ENCODE peak calls at places on chromosomes 16 and 17, in nine cellular contexts. H is ELF-1; N is foreskin keratinocyte; W is naive thymus-derived CD8-positive, alpha-beta T cell; F is epithelial cell of esophagus; S is neural crest cell; B is ACHN; P is heart left ventricle; L is stimulated activated CD4-positive, alpha-beta T cell treated with anti-CD3 and anti-CD28 coated beads, Interleukin-1b, Interleukin-23, amount 100 ng/mL, for 24 hours. O is an unnamed sample.

GRCh38 chr17:71830916-71831315 is 289.9 kb upstream of the SOX9 start:
- DNase-seq in H (peak; percentile 65), N (no peak), W (no peak), F (no peak), S (peak; percentile 38), B (no peak), P (no peak), L (no peak), O (no peak)

GRCh38 chr16:2213817-2214720 is 571 bp downstream of the PGP start:
- DNase-seq in H (no peak), N (no peak), W (no peak), F (no peak), S (no peak), B (peak; percentile 29), P (no peak), L (no peak), O (no peak)

GRCh38 chr17:76878568-76878967 is 10.4 kb downstream of the MGAT5B start:
- DNase-seq in H (no peak), N (no peak), W (no peak), F (no peak), S (no peak), B (no peak), P (no peak), L (no peak), O (no peak)

GRCh38 chr16:83717814-83718213 is 90.0 kb upstream of the HSBP1 start:
- DNase-seq in H (no peak), N (no peak), W (no peak), F (no peak), S (no peak), B (no peak), P (no peak), L (no peak), O (no peak)

GRCh38 chr17:28536532-28537218 is 15.7 kb downstream of the UNC119 start:
- DNase-seq in H (no peak), N (no peak), W (no peak), F (no peak), S (no peak), B (no peak), P (no peak), L (no peak), O (no peak)

GRCh38 chr17:69605571-69605970 is 191.1 kb downstream of the MAP2K6 start:
- DNase-seq in H (no peak), N (no peak), W (no peak), F (no peak), S (no peak), B (no peak), P (no peak), L (no peak), O (no peak)

GRCh38 chr16:10240854-10241613 is 58.8 kb upstream of the GRIN2A start:
- DNase-seq in H (peak; percentile 32), N (peak; percentile 11), W (no peak), F (no peak), S (no peak), B (no peak), P (no peak), L (no peak), O (no peak)

GRCh38 chr16:48831081-48831722 is 221.2 kb upstream of the N4BP1 start:
- DNase-seq in H (peak; percentile 60), N (no peak), W (no peak), F (no peak), S (peak; percentile 37), B (peak; percentile 19), P (no peak), L (no peak), O (no peak)

O was measured in epithelial cell of prostate.